ENCODE peak calls at places on chromosomes 1 and 21, in nine cellular contexts. I is activated T-cell treated with anti-CD3 and anti-CD28 coated beads, Interleukin-2, amount 50 U/mL, for 4 hours; J is COLO829; C is stimulated activated CD8-positive, alpha-beta memory T cell treated with anti-CD3 and anti-CD28 coated beads, Interleukin-4, amount 100 ng/mL, for 1 hour; W is amygdala; V is activated naive CD8-positive, alpha-beta T cell treated with anti-CD3 and anti-CD28 coated beads, Interleukin-2, amount 50 U/mL, for 24 hours; P is SK-N-DZ; A is T-cell; D is left ventricle myocardium superior. O is an unnamed sample.

GRCh38 chr1:18919174-18919905 is 17.0 kb upstream of the ALDH4A1 start:
- DNase-seq in I (no peak), W (no peak), J (no peak), V (no peak), D (no peak), P (no peak), C (no peak), A (no peak), O (no peak)

GRCh38 chr1:20191266-20191665 is 4.9 kb upstream of the PLA2G2C start:
- DNase-seq in C (no peak), P (no peak), W (no peak), J (no peak), D (no peak), I (no peak), V (no peak), A (no peak), O (no peak)

GRCh38 chr21:40548134-40548533 is 298.8 kb downstream of the DSCAM start:
- DNase-seq in J (no peak), W (no peak), A (no peak), C (no peak), I (no peak), D (no peak), V (no peak), P (no peak), O (no peak)

GRCh38 chr1:225554216-225554812 is 98.6 kb downstream of the ENAH start:
- DNase-seq in P (no peak), I (no peak), J (no peak), V (no peak), W (no peak), D (no peak), A (no peak), C (no peak), O (no peak)

GRCh38 chr1:7388488-7389185 is 382.5 kb upstream of the VAMP3 start:
- DNase-seq in V (no peak), A (no peak), W (peak), P (peak), D (peak), J (no peak), C (no peak), I (no peak), O (peak)

GRCh38 chr1:51726544-51727225 is 109.8 kb downstream of the OSBPL9 start:
- DNase-seq in J (no peak), W (no peak), P (no peak), D (no peak), A (no peak), V (no peak), C (no peak), I (no peak), O (no peak)

GRCh38 chr1:245881767-245882391 is 625.2 kb downstream of the SMYD3 start:
- DNase-seq in J (no peak), A (no peak), I (no peak), V (no peak), W (no peak), P (no peak), C (no peak), D (no peak), O (no peak)

GRCh38 chr1:22808846-22809501 is 98.3 kb downstream of the EPHB2 start:
- DNase-seq in V (no peak), P (peak), C (no peak), J (no peak), I (no peak), D (peak), W (peak), A (no peak), O (no peak)

GRCh38 chr1:87794788-87795614 is 466.3 kb downstream of the LMO4 start:
- DNase-seq in P (no peak), J (peak), D (no peak), A (no peak), V (no peak), I (no peak), C (no peak), W (no peak), O (no peak)

O was measured in breast epithelium.